ENCODE peak calls at places on chromosome 21, in nine cellular contexts. M is HCT116, I is pancreas, A is heart left ventricle, G is body of pancreas, C is OCI-LY7, W is coronary artery, E is fibroblast of lung, Y is HL-60. X is an unnamed sample.

GRCh38 chr21:42518216-42518615 is 4.6 kb downstream of the SLC37A1 start:
- DNase-seq in M (peak; percentile 92), I (no peak), A (no peak), G (no peak), C (no peak), W (peak; percentile 74), E (peak; percentile 82), Y (no peak), X (no peak)

GRCh38 chr21:35737899-35738341 is 322.4 kb downstream of the SETD4 start:
- DNase-seq in M (no peak), I (no peak), A (peak; percentile 10), G (no peak), C (no peak), W (no peak), E (peak; percentile 69), Y (no peak), X (no peak)

GRCh38 chr21:17903029-17903806 is 84.1 kb upstream of the C21orf91 start:
- DNase-seq in M (no peak), I (no peak), A (no peak), G (no peak), C (peak; percentile 74), W (no peak), E (peak; percentile 25), Y (no peak), X (peak; percentile 8)

GRCh38 chr21:21165063-21165645 is 166.9 kb downstream of the NCAM2 start:
- DNase-seq in M (no peak), I (no peak), A (peak; percentile 11), G (no peak), C (no peak), W (no peak), E (peak; percentile 99), Y (no peak), X (no peak)

GRCh38 chr21:31731112-31731801 is 661 bp downstream of the SCAF4 start:
- DNase-seq in M (no peak), I (peak; percentile 57), A (peak; percentile 46), G (peak; percentile 50), C (peak; percentile 71), W (peak; percentile 77), E (peak; percentile 39), Y (no peak), X (no peak)

GRCh38 chr21:46500224-46500861 is 41.7 kb downstream of the DIP2A start:
- DNase-seq in M (no peak), I (no peak), A (no peak), G (no peak), C (no peak), W (no peak), E (peak; percentile 44), Y (no peak), X (peak; percentile 23)

GRCh38 chr21:42572906-42573495 is 59.3 kb downstream of the SLC37A1 start:
- DNase-seq in M (no peak), I (no peak), A (no peak), G (peak; percentile 9), C (no peak), W (peak; percentile 69), E (no peak), Y (no peak), X (no peak)

GRCh38 chr21:42555756-42556438 is 42.2 kb downstream of the SLC37A1 start:
- DNase-seq in M (no peak), I (no peak), A (no peak), G (no peak), C (no peak), W (no peak), E (no peak), Y (no peak), X (no peak)

GRCh38 chr21:25583370-25584133 is 23.7 kb downstream of the MRPL39 start:
- DNase-seq in M (no peak), I (no peak), A (no peak), G (no peak), C (no peak), W (no peak), E (no peak), Y (no peak), X (no peak)

GRCh38 chr21:37622755-37623543 is 256.4 kb downstream of the DYRK1A start:
- DNase-seq in M (no peak), I (no peak), A (no peak), G (no peak), C (no peak), W (no peak), E (no peak), Y (no peak), X (no peak)

GRCh38 chr21:42777757-42778344 is 101.5 kb downstream of the WDR4 start:
- DNase-seq in M (no peak), I (no peak), A (no peak), G (no peak), C (no peak), W (no peak), E (no peak), Y (no peak), X (no peak)

GRCh38 chr21:29987762-29988161 is 48.0 kb upstream of the GRIK1 start:
- DNase-seq in M (no peak), I (no peak), A (no peak), G (no peak), C (no peak), W (no peak), E (no peak), Y (no peak), X (no peak)

GRCh38 chr21:31267644-31268043 is 76.4 kb downstream of the TIAM1 start:
- DNase-seq in M (no peak), I (no peak), A (no peak), G (no peak), C (no peak), W (no peak), E (peak; percentile 51), Y (no peak), X (no peak)

GRCh38 chr21:46459356-46460112 is 843 bp downstream of the DIP2A start:
- DNase-seq in M (no peak), I (peak; percentile 74), A (peak; percentile 41), G (peak; percentile 43), C (peak; percentile 18), W (peak; percentile 82), E (peak; percentile 49), Y (no peak), X (no peak)

GRCh38 chr21:25490742-25491141 is 116.5 kb downstream of the MRPL39 start:
- DNase-seq in M (no peak), I (no peak), A (no peak), G (no peak), C (no peak), W (no peak), E (no peak), Y (no peak), X (no peak)

GRCh38 chr21:28220670-28221069 is 772.0 kb downstream of the LTN1 start:
- DNase-seq in M (no peak), I (no peak), A (no peak), G (no peak), C (no peak), W (no peak), E (peak; percentile 39), Y (no peak), X (no peak)

GRCh38 chr21:44800103-44800502 is 1.5 kb downstream of the UBE2G2 start:
- DNase-seq in M (no peak), I (no peak), A (no peak), G (no peak), C (peak; percentile 68), W (no peak), E (peak; percentile 38), Y (no peak), X (no peak)
- H3K4me3 ChIP-seq in M (peak overlapping the region; percentile 78), I (peak overlapping the region; percentile 81), A (no peak overlapping the region), G (no peak overlapping the region), C (peak overlapping the region; percentile 81), W (peak overlapping the region; percentile 82), E (peak overlapping the region; percentile 93), Y (peak overlapping the region; percentile 69), X (peak overlapping the region; percentile 92)

GRCh38 chr21:45358711-45359310 is 46.2 kb upstream of the COL18A1 start:
- DNase-seq in M (no peak), I (no peak), A (no peak), G (no peak), C (no peak), W (no peak), E (no peak), Y (no peak), X (no peak)

GRCh38 chr21:45356653-45357435 is 48.1 kb upstream of the COL18A1 start:
- DNase-seq in M (no peak), I (no peak), A (no peak), G (no peak), C (no peak), W (no peak), E (no peak), Y (no peak), X (no peak)

GRCh38 chr21:45358261-45358670 is 46.7 kb upstream of the COL18A1 start:
- DNase-seq in M (no peak), I (no peak), A (no peak), G (no peak), C (no peak), W (no peak), E (no peak), Y (no peak), X (no peak)

GRCh38 chr21:45356251-45356650 is 48.7 kb upstream of the COL18A1 start:
- DNase-seq in M (no peak), I (no peak), A (no peak), G (no peak), C (no peak), W (no peak), E (no peak), Y (no peak), X (no peak)

GRCh38 chr21:45357436-45358260 is 47.3 kb upstream of the COL18A1 start:
- DNase-seq in M (no peak), I (peak; percentile 17), A (peak; percentile 73), G (no peak), C (no peak), W (no peak), E (no peak), Y (no peak), X (no peak)
- TF ChIP-seq CTCF in M (no peak), I (no peak), A (no peak), G (no peak), C (no peak), W (no peak), E (peak; percentile 3), Y (no peak), X (no peak)

DNA sequence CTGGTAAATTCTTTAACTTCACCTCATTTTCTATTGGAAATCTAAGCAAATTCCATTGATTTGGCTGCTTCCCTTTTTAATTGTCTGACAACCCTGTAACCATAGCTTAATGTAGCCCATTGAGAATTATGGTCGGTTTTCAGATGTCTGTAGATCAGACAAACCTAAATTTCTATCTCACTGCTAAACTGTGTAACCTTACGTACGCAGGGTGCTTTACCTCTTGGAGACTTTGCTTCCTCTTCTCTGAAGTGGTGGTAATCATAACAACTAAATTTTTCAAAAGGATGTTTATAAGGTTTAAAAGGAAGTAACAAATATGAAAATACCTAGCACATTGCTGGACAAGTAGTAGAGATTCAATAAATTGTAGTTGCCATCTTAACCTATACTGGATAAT is 25.9 kb downstream of the IFNAR1 start:
- DNase-seq in M (no peak), I (no peak), A (no peak), G (no peak), C (no peak), W (no peak), E (no peak), Y (no peak), X (no peak)
- H3K4me3 ChIP-seq in M (no peak overlapping the region), I (no peak overlapping the region), A (no peak overlapping the region), G (no peak overlapping the region), C (no peak overlapping the region), W (no peak overlapping the region), E (no peak overlapping the region), Y (no peak overlapping the region), X (no peak overlapping the region)

DNA sequence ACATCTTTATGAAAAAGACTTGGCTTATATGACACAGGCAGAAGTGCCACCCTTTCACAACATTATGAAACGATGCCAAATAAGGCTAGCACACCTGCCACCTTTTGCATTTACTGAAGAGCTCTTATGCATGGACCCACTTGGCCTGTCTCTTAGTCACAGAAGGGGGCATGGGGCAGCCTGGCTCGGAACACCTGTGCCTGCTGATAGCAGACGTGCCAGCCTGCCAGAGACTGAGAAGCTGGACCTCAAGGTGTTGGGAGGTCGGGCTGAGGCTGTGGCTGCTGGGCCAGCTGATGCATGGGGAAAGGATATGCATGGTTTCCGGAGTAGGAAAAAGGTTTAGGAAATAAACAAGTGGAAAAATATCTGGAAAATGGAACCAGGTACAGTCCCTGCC is 21.5 kb downstream of the RCAN1 start:
- DNase-seq in M (no peak), I (peak; percentile 44), A (no peak), G (peak; percentile 41), C (no peak), W (no peak), E (no peak), Y (no peak), X (no peak)
- TF ChIP-seq CTCF in M (no peak), I (no peak), A (no peak), G (no peak), C (no peak), W (no peak), E (no peak), Y (no peak), X (no peak)